ENCODE peak calls at places on chromosomes 13 and 19, in six cellular contexts. B is PC-9, Y is aorta, A is heart right ventricle, D is PC-3, P is mammary epithelial cell. M is an unnamed sample. For H3K27me3, the result is how much of the 10 kb centered on the place peaks cover.

GRCh38 chr13:95641961-95642621 is 2.4 kb downstream of the DZIP1 start:
- DNase-seq in P (peak), D (no peak), A (peak), Y (peak), B (no peak), M (peak)

GRCh38 chr19:40754611-40755247 is 3.7 kb downstream of the SNRPA start:
- DNase-seq in A (no peak), D (peak), P (no peak), B (no peak), Y (no peak), M (no peak)

GRCh38 chr13:111184685-111185401 is 69.7 kb downstream of the ARHGEF7 start:
- DNase-seq in Y (peak), P (no peak), B (no peak), D (no peak), A (no peak), M (no peak)

GRCh38 chr19:6220385-6221191 is 59.2 kb downstream of the MLLT1 start:
- DNase-seq in P (no peak), A (peak), B (no peak), Y (no peak), D (no peak), M (no peak)

GRCh38 chr13:89897681-89898080 is 1449.8 kb upstream of the MIR17HG start:
- DNase-seq in D (no peak), Y (no peak), P (peak), B (no peak), A (no peak), M (no peak)

GRCh38 chr13:39600766-39601165 is 2.2 kb downstream of the LHFPL6 start:
- DNase-seq in A (peak), Y (peak), P (no peak), D (no peak), B (no peak), M (no peak)

GRCh38 chr13:98650376-98651107 is 73.6 kb upstream of the STK24 start:
- DNase-seq in B (peak), A (no peak), D (peak), Y (no peak), P (no peak), M (no peak)

GRCh38 chr13:88246239-88246638 is 575.1 kb downstream of the SLITRK5 start:
- DNase-seq in D (no peak), Y (no peak), B (no peak), A (no peak), P (no peak), M (no peak)

GRCh38 chr13:49140910-49141611 is 79.1 kb upstream of the MLNR start:
- DNase-seq in B (no peak), Y (no peak), D (no peak), A (no peak), P (no peak), M (no peak)

GRCh38 chr19:16017138-16017490 is 59.2 kb upstream of the TPM4 start:
- DNase-seq in P (no peak), D (no peak), B (no peak), Y (no peak), A (no peak), M (no peak)

GRCh38 chr19:16018106-16018755 is 58.1 kb upstream of the TPM4 start:
- DNase-seq in Y (no peak), D (no peak), A (no peak), B (no peak), P (no peak), M (no peak)

GRCh38 chr19:16016226-16017137 is 59.8 kb upstream of the TPM4 start:
- DNase-seq in D (no peak), Y (no peak), B (no peak), P (no peak), A (no peak), M (no peak)

GRCh38 chr19:16019691-16020448 is 56.4 kb upstream of the TPM4 start:
- DNase-seq in P (no peak), Y (no peak), A (no peak), D (no peak), B (no peak), M (no peak)

GRCh38 chr19:16018801-16019551 is 57.3 kb upstream of the TPM4 start:
- DNase-seq in D (no peak), P (no peak), A (no peak), B (no peak), Y (no peak), M (no peak)
- H3K4me3 ChIP-seq in D (no peak), P (no peak), A (no peak), B (no peak), Y (no peak), M (no peak)

DNA sequence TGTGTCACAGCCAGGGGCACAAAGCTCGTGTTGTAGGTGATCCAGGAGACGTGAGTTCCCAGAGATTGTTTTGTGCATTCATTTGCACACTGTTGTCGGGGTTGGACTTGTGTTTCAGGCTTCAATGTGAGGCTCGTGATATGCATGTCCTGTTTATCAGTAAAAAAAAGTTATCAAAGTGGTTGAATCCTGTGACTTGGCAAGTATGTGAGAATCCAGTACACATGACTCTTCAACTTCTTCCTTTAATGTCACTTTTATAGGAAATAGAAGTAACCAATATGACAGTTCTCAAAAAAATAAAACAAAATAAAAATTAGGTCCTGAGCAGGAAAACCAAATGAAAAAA is 9.5 kb downstream of the SIGLEC8 start:
- DNase-seq in B (no peak), A (no peak), P (no peak), Y (no peak), D (no peak), M (no peak)
- H3K27me3 ChIP-seq in B (half or more), A (under half), P (under half), Y (under half), D (half or more), M (under half)

DNA sequence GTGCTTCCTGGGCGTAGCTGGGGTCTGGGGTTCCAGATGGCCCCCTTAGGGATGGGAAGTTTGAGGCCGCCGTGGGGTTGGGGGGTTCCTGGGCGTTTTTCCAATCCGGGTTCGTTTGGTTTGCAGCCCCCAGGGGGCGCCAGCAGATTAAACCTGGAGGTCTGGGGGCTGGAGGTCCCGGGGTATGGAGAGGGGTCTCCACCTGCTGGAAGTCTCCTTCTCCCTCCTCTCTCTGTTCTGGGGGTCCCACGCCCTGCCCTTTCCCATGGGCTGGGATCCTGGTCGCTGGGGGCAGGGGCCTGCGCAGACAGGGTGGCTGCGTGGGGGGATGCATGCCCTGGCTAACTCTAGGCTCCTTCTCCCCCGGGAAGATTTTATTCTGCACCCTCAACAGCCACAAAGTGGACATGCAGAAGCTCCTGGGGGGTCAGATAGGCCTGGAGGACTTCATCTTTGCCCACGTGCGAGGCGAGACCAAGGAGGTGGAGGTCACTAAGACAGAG is 897 bp downstream of the GIPC3 start:
- DNase-seq in B (no peak), D (no peak), A (no peak), Y (no peak), P (no peak), M (no peak)
- H3K4me3 ChIP-seq in B (no peak), D (no peak), A (peak), Y (no peak), P (no peak), M (no peak)

DNA sequence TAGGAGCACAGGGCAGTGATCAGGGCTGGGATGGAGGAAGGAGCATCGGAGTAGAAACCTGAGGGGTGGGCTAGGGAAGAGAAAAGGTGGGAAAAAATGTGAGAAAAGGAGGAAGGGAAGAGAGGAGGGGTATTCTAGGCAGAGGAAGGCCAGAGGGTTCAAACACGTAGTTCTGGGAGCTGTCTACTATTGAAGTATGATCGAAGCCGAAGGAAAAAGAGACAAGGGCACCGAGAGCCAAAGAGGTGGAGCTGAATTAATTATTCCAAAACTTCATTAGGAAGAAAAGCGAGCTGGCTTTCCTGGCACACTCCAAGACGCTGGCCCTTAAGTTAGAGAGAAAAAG is 7.8 kb downstream of the DLL3 start:
- DNase-seq in D (no peak), P (no peak), A (no peak), B (no peak), Y (no peak), M (no peak)
- H3K27me3 ChIP-seq in D (under half), P (under half), A (half or more), B (under half), Y (under half), M (under half)

GRCh38 chr13:33612641-33613638 is 205.0 kb upstream of the RFC3 start:
- DNase-seq in B (no peak), P (no peak), Y (no peak), A (no peak), D (no peak), M (no peak)

GRCh38 chr13:33615436-33615835 is 202.5 kb upstream of the RFC3 start:
- DNase-seq in Y (no peak), A (no peak), D (no peak), B (no peak), P (no peak), M (no peak)

GRCh38 chr13:33610471-33611015 is 207.4 kb upstream of the RFC3 start:
- DNase-seq in Y (peak), P (no peak), A (peak), D (no peak), B (no peak), M (peak)

GRCh38 chr13:33606692-33607091 is 211.3 kb upstream of the RFC3 start:
- DNase-seq in D (no peak), Y (no peak), A (no peak), P (no peak), B (no peak), M (no peak)

GRCh38 chr13:33611016-33611805 is 206.7 kb upstream of the RFC3 start:
- DNase-seq in B (no peak), D (no peak), Y (peak), A (peak), P (no peak), M (peak)
- H3K4me3 ChIP-seq in B (no peak), D (no peak), Y (peak), A (peak), P (no peak), M (peak)

GRCh38 chr13:101916108-101916757 is 463.8 kb downstream of the ITGBL1 start:
- DNase-seq in Y (peak), B (no peak), P (peak), A (peak), D (no peak), M (peak)

GRCh38 chr13:101917833-101918755 is 465.6 kb downstream of the ITGBL1 start:
- DNase-seq in P (no peak), D (no peak), Y (no peak), B (no peak), A (no peak), M (no peak)

GRCh38 chr13:101915755-101916107 is 463.3 kb downstream of the ITGBL1 start:
- DNase-seq in Y (no peak), B (no peak), D (no peak), P (no peak), A (no peak), M (no peak)

GRCh38 chr13:101917475-101917810 is 465.0 kb downstream of the ITGBL1 start:
- DNase-seq in D (no peak), Y (no peak), P (no peak), A (no peak), B (no peak), M (no peak)

GRCh38 chr13:101916758-101917474 is 464.4 kb downstream of the ITGBL1 start:
- DNase-seq in D (no peak), B (no peak), P (no peak), Y (no peak), A (no peak), M (no peak)
- H3K27me3 ChIP-seq in D (half or more), B (half or more), P (under half), Y (under half), A (half or more), M (half or more)

M was measured in MG63.